ENCODE peak calls at places on chromosomes 2 and 18, in seven cellular contexts. F is GM23338; T is cardiac muscle cell; Q is body of pancreas; Y is CD8-positive, alpha-beta T cell; S is MM.1S; H is astrocyte. N is an unnamed sample.

GRCh38 chr2:10036095-10036879 is 7.1 kb upstream of the KLF11 start:
- DNase-seq in F (peak; percentile 32), T (peak; percentile 77), Q (peak; percentile 92), Y (peak; percentile 53), S (peak; percentile 26), H (peak; percentile 45), N (no peak)

GRCh38 chr2:231926761-231927565 is 767 bp upstream of the NPPC start:
- DNase-seq in F (peak; percentile 82), T (peak; percentile 12), Q (no peak), Y (peak; percentile 23), S (peak; percentile 62), H (no peak), N (peak; percentile 55)

GRCh38 chr18:3122851-3123250 is 96.9 kb downstream of the MYOM1 start:
- DNase-seq in F (no peak), T (no peak), Q (no peak), Y (no peak), S (no peak), H (no peak), N (no peak)

GRCh38 chr2:238141541-238142318 is 3.3 kb downstream of the KLHL30 start:
- DNase-seq in F (no peak), T (no peak), Q (peak; percentile 18), Y (no peak), S (no peak), H (no peak), N (no peak)

GRCh38 chr2:177543007-177543760 is 150.6 kb downstream of the AGPS start:
- DNase-seq in F (no peak), T (peak; percentile 90), Q (peak; percentile 17), Y (no peak), S (no peak), H (peak; percentile 87), N (no peak)

GRCh38 chr18:28161608-28162599 is 15.0 kb downstream of the CDH2 start:
- DNase-seq in F (no peak), T (no peak), Q (no peak), Y (no peak), S (no peak), H (peak; percentile 49), N (no peak)

GRCh38 chr2:88739985-88740600 is 48.6 kb downstream of the RPIA start:
- DNase-seq in F (peak; percentile 82), T (peak; percentile 83), Q (peak; percentile 83), Y (peak; percentile 73), S (peak; percentile 79), H (peak; percentile 31), N (peak; percentile 74)

GRCh38 chr2:135701442-135701841 is 40.2 kb upstream of the UBXN4 start:
- DNase-seq in F (no peak), T (peak; percentile 28), Q (no peak), Y (no peak), S (no peak), H (peak; percentile 36), N (no peak)

GRCh38 chr2:29518988-29519925 is 402.1 kb downstream of the ALK start:
- DNase-seq in F (no peak), T (peak; percentile 82), Q (peak; percentile 85), Y (no peak), S (no peak), H (peak; percentile 83), N (no peak)

GRCh38 chr18:22279741-22280452 is 110.5 kb downstream of the GATA6 start:
- DNase-seq in F (no peak), T (peak; percentile 85), Q (no peak), Y (no peak), S (no peak), H (peak; percentile 93), N (no peak)

GRCh38 chr2:27241761-27242613 is 20.9 kb downstream of the SLC30A3 start:
- DNase-seq in F (no peak), T (no peak), Q (no peak), Y (no peak), S (no peak), H (no peak), N (no peak)

GRCh38 chr2:159155315-159155714 is 131.2 kb downstream of the WDSUB1 start:
- DNase-seq in F (peak; percentile 60), T (no peak), Q (peak; percentile 71), Y (no peak), S (no peak), H (no peak), N (no peak)

GRCh38 chr18:47254341-47254939 is 3.0 kb upstream of the SKOR2 start:
- DNase-seq in F (peak; percentile 94), T (peak; percentile 64), Q (peak; percentile 28), Y (no peak), S (no peak), H (peak; percentile 14), N (peak; percentile 48)

GRCh38 chr2:37583867-37584266 is 87.6 kb downstream of the CDC42EP3 start:
- DNase-seq in F (no peak), T (peak; percentile 53), Q (no peak), Y (no peak), S (no peak), H (peak; percentile 82), N (no peak)

GRCh38 chr2:122031544-122032263 is 276.3 kb downstream of the TSN start:
- DNase-seq in F (no peak), T (peak; percentile 55), Q (peak; percentile 18), Y (no peak), S (no peak), H (no peak), N (no peak)

GRCh38 chr2:122029945-122030344 is 274.5 kb downstream of the TSN start:
- DNase-seq in F (no peak), T (no peak), Q (no peak), Y (no peak), S (no peak), H (no peak), N (no peak)

GRCh38 chr2:122027510-122028217 is 272.2 kb downstream of the TSN start:
- DNase-seq in F (no peak), T (no peak), Q (no peak), Y (no peak), S (no peak), H (no peak), N (no peak)

GRCh38 chr2:122028371-122029102 is 273.1 kb downstream of the TSN start:
- DNase-seq in F (no peak), T (peak; percentile 85), Q (no peak), Y (no peak), S (no peak), H (peak; percentile 92), N (no peak)

DNA sequence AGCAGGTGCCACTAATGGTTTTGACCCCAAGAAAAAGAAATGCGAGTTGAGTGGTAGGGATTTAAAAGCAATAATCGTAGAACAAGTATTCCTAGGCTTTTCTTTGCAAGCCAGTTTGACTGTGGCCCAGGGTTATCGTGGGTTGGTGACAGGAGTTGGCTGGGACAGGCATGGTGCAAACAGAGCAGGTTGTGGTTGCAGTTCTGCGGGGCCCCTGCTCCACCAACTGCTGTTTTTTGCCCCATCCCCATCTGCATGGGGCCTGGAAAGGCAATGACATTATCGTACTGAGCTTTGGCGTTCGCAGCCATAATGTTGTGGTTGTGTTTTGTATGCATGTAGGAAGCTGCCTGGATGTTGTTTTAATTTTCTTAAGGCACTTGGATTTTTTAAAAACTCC is 274.0 kb downstream of the TSN start:
- DNase-seq in F (no peak), T (no peak), Q (no peak), Y (no peak), S (no peak), H (no peak), N (no peak)
- TF ChIP-seq CTCF in F (no peak), T (no peak), Q (no peak), Y (no peak), S (no peak), H (no peak), N (no peak)

GRCh38 chr18:33830210-33830609 is 252.2 kb downstream of the ASXL3 start:
- DNase-seq in F (no peak), T (no peak), Q (no peak), Y (no peak), S (no peak), H (no peak), N (no peak)

GRCh38 chr18:33835419-33835818 is 257.4 kb downstream of the ASXL3 start:
- DNase-seq in F (no peak), T (no peak), Q (no peak), Y (no peak), S (no peak), H (no peak), N (no peak)

GRCh38 chr18:33831424-33831823 is 253.4 kb downstream of the ASXL3 start:
- DNase-seq in F (no peak), T (no peak), Q (no peak), Y (no peak), S (no peak), H (no peak), N (no peak)

GRCh38 chr18:33837191-33837590 is 259.2 kb downstream of the ASXL3 start:
- DNase-seq in F (peak; percentile 48), T (no peak), Q (no peak), Y (no peak), S (no peak), H (no peak), N (no peak)

DNA sequence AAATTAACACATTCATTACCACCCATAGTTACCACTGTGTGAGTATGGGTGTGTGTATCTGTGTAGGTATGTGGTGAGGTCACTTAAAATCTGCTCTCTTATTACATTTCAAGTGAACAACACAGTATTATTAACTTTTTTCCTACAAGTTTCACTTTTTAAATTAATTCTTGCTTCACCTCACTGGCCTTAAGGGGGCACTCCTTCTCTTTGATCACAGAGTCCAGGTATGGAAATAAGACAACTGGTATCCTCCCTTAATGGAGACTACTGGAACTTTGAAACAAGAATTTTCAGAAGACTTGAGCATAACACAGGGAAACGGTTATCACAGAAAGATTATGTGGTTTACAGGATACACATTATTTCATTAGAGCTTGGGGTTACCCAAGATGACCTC is 255.8 kb downstream of the ASXL3 start:
- DNase-seq in F (no peak), T (no peak), Q (no peak), Y (no peak), S (no peak), H (no peak), N (no peak)
- TF ChIP-seq CTCF in F (peak; percentile 61), T (no peak), Q (no peak), Y (no peak), S (peak; percentile 27), H (no peak), N (no peak)

GRCh38 chr2:12081481-12082210 is 335.2 kb downstream of the LPIN1 start:
- DNase-seq in F (no peak), T (no peak), Q (no peak), Y (no peak), S (no peak), H (no peak), N (no peak)

GRCh38 chr2:12087175-12087574 is 340.7 kb downstream of the LPIN1 start:
- DNase-seq in F (no peak), T (no peak), Q (no peak), Y (no peak), S (no peak), H (no peak), N (no peak)

GRCh38 chr2:12080360-12080759 is 333.9 kb downstream of the LPIN1 start:
- DNase-seq in F (no peak), T (no peak), Q (no peak), Y (no peak), S (no peak), H (no peak), N (no peak)

GRCh38 chr2:12083081-12083569 is 336.7 kb downstream of the LPIN1 start:
- DNase-seq in F (peak; percentile 83), T (no peak), Q (no peak), Y (no peak), S (no peak), H (no peak), N (no peak)

GRCh38 chr2:12083713-12084420 is 337.4 kb downstream of the LPIN1 start:
- DNase-seq in F (peak; percentile 25), T (peak; percentile 39), Q (no peak), Y (no peak), S (no peak), H (no peak), N (no peak)
- TF ChIP-seq CTCF in F (no peak), T (no peak), Q (no peak), Y (no peak), S (no peak), H (no peak), N (no peak)

GRCh38 chr2:207491954-207492353 is 37.8 kb upstream of the CREB1 start:
- DNase-seq in F (no peak), T (no peak), Q (no peak), Y (no peak), S (no peak), H (no peak), N (no peak)
- TF ChIP-seq CTCF in F (no peak), T (no peak), Q (no peak), Y (no peak), S (no peak), H (no peak), N (no peak)